ENCODE peak calls at places on chromosomes 3 and 15, in five cellular contexts. One of them, this sample, is unnamed.

GRCh38 chr3:34777361-34777760 is 862.0 kb upstream of the ARPP21 start:
- DNase-seq in astrocyte: no peak
- DNase-seq in H54: no peak
- DNase-seq in HS-5: no peak
- DNase-seq in HCT116: no peak
- DNase-seq in this sample: no peak

GRCh38 chr3:192655040-192655439 is 72.3 kb downstream of the FGF12 start:
- DNase-seq in H54: no peak
- DNase-seq in astrocyte: no peak
- DNase-seq in HCT116: no peak
- DNase-seq in HS-5: no peak
- DNase-seq in this sample: no peak

GRCh38 chr3:99972380-99973104 is 141.8 kb downstream of the FILIP1L start:
- DNase-seq in H54: no peak
- DNase-seq in HS-5: no peak
- DNase-seq in HCT116: no peak
- DNase-seq in astrocyte: no peak
- DNase-seq in this sample: no peak

GRCh38 chr15:70308011-70308761 is 210.5 kb upstream of the TLE3 start:
- DNase-seq in astrocyte: no peak
- DNase-seq in HS-5: no peak
- DNase-seq in HCT116: peak; percentile 3
- DNase-seq in H54: no peak
- DNase-seq in this sample: no peak

GRCh38 chr3:159711560-159712333 is 276.9 kb upstream of the IL12A start:
- DNase-seq in H54: peak; percentile 59
- DNase-seq in HS-5: peak; percentile 76
- DNase-seq in astrocyte: peak; percentile 90
- DNase-seq in HCT116: no peak
- DNase-seq in this sample: peak; percentile 96

GRCh38 chr3:135851201-135852061 is 114.1 kb upstream of the PPP2R3A start:
- DNase-seq in H54: no peak
- DNase-seq in HS-5: peak; percentile 14
- DNase-seq in astrocyte: peak; percentile 64
- DNase-seq in HCT116: no peak
- DNase-seq in this sample: no peak

GRCh38 chr15:68614621-68615035 is 35.8 kb downstream of the CORO2B start:
- DNase-seq in HS-5: no peak
- DNase-seq in astrocyte: no peak
- DNase-seq in H54: no peak
- DNase-seq in HCT116: no peak
- DNase-seq in this sample: peak; percentile 30

GRCh38 chr3:13062647-13063046 is 10.6 kb downstream of the IQSEC1 start:
- DNase-seq in HS-5: no peak
- DNase-seq in astrocyte: no peak
- DNase-seq in HCT116: no peak
- DNase-seq in H54: no peak
- DNase-seq in this sample: no peak

GRCh38 chr3:197293605-197294237 is 4.7 kb downstream of the DLG1 start:
- DNase-seq in H54: no peak
- DNase-seq in HS-5: no peak
- DNase-seq in HCT116: no peak
- DNase-seq in astrocyte: no peak
- DNase-seq in this sample: no peak

GRCh38 chr3:169772530-169772950 is 656 bp upstream of the MYNN start:
- DNase-seq in HCT116: peak; percentile 75
- DNase-seq in H54: peak; percentile 26
- DNase-seq in astrocyte: peak; percentile 65
- DNase-seq in HS-5: peak; percentile 67
- DNase-seq in this sample: peak; percentile 81

GRCh38 chr15:30885814-30886213 is 17.9 kb upstream of the FAN1 start:
- DNase-seq in HCT116: no peak
- DNase-seq in H54: peak; percentile 14
- DNase-seq in astrocyte: no peak
- DNase-seq in HS-5: no peak
- DNase-seq in this sample: peak; percentile 21

GRCh38 chr15:85976986-85977385 is 102.7 kb upstream of the AGBL1 start:
- DNase-seq in HS-5: peak; percentile 41
- DNase-seq in HCT116: no peak
- DNase-seq in H54: no peak
- DNase-seq in astrocyte: peak; percentile 83
- DNase-seq in this sample: no peak

GRCh38 chr3:169501080-169501479 is 162.4 kb downstream of the MECOM start:
- DNase-seq in H54: no peak
- DNase-seq in HS-5: no peak
- DNase-seq in astrocyte: no peak
- DNase-seq in HCT116: no peak
- DNase-seq in this sample: no peak

GRCh38 chr3:186032321-186032720 is 76.6 kb downstream of the ETV5 start:
- DNase-seq in HS-5: no peak
- DNase-seq in H54: no peak
- DNase-seq in astrocyte: no peak
- DNase-seq in HCT116: no peak
- DNase-seq in this sample: no peak

GRCh38 chr3:175969456-175969855 is 1110.3 kb downstream of the NAALADL2 start:
- DNase-seq in HS-5: no peak
- DNase-seq in H54: no peak
- DNase-seq in astrocyte: no peak
- DNase-seq in HCT116: no peak
- DNase-seq in this sample: no peak

GRCh38 chr3:114411811-114412803 is 118.3 kb downstream of the TIGIT start:
- DNase-seq in HCT116: peak; percentile 65
- DNase-seq in HS-5: peak; percentile 25
- DNase-seq in H54: peak; percentile 33
- DNase-seq in astrocyte: peak; percentile 80
- DNase-seq in this sample: peak; percentile 51

GRCh38 chr15:69637818-69638217 is 185.2 kb downstream of the RPLP1 start:
- DNase-seq in H54: no peak
- DNase-seq in HS-5: no peak
- DNase-seq in HCT116: no peak
- DNase-seq in astrocyte: no peak
- DNase-seq in this sample: no peak

GRCh38 chr3:150759319-150759718 is 3.6 kb downstream of the SIAH2 start:
- DNase-seq in HS-5: no peak
- DNase-seq in H54: no peak
- DNase-seq in astrocyte: no peak
- DNase-seq in HCT116: no peak
- DNase-seq in this sample: no peak

GRCh38 chr3:114694251-114694650 is 400.4 kb downstream of the TIGIT start:
- DNase-seq in astrocyte: no peak
- DNase-seq in H54: no peak
- DNase-seq in HS-5: no peak
- DNase-seq in HCT116: no peak
- DNase-seq in this sample: no peak

GRCh38 chr3:94596141-94596540 is 533.3 kb downstream of the NSUN3 start:
- DNase-seq in HCT116: no peak
- DNase-seq in astrocyte: no peak
- DNase-seq in HS-5: no peak
- DNase-seq in H54: no peak
- DNase-seq in this sample: no peak

GRCh38 chr15:62742409-62743171 is 300.0 kb upstream of the TPM1 start:
- DNase-seq in astrocyte: peak; percentile 76
- DNase-seq in HS-5: peak; percentile 91
- DNase-seq in H54: no peak
- DNase-seq in HCT116: peak; percentile 42
- DNase-seq in this sample: peak; percentile 93

GRCh38 chr3:172467170-172467824 is 19.0 kb upstream of the GHSR start:
- DNase-seq in HS-5: peak; percentile 48
- DNase-seq in astrocyte: peak; percentile 74
- DNase-seq in HCT116: peak; percentile 42
- DNase-seq in H54: no peak
- DNase-seq in this sample: peak; percentile 69

GRCh38 chr15:20106026-20106425 is 435.6 kb downstream of the GOLGA6L6 start:
- DNase-seq in HCT116: no peak
- DNase-seq in H54: no peak
- DNase-seq in astrocyte: no peak
- DNase-seq in HS-5: no peak
- DNase-seq in this sample: no peak

GRCh38 chr3:197297476-197298340 is 704 bp downstream of the DLG1 start:
- DNase-seq in astrocyte: peak; percentile 74
- DNase-seq in HS-5: peak; percentile 72
- DNase-seq in H54: peak; percentile 86
- DNase-seq in HCT116: peak; percentile 68
- DNase-seq in this sample: peak; percentile 84

GRCh38 chr3:13703071-13703470 is 154.1 kb downstream of the FBLN2 start:
- DNase-seq in astrocyte: no peak
- DNase-seq in H54: no peak
- DNase-seq in HCT116: no peak
- DNase-seq in HS-5: no peak
- DNase-seq in this sample: no peak

This sample was measured in fibroblast of pulmonary artery.